ENCODE peak calls at places on chromosomes 13 and 19, in nine cellular contexts. One of them, this sample, is unnamed.

GRCh38 chr13:76455960-76456359 is 430.2 kb downstream of the KCTD12 start:
- DNase-seq in endodermal cell: no peak
- DNase-seq in A673: peak
- DNase-seq in effector memory CD4-positive, alpha-beta T cell: no peak
- DNase-seq in aorta: no peak
- DNase-seq in hepatocyte: no peak
- DNase-seq in cardiac muscle cell: no peak
- DNase-seq in HCT116: no peak
- DNase-seq in neuronal stem cell: no peak
- DNase-seq in this sample: no peak

GRCh38 chr13:40193290-40194203 is 472.9 kb downstream of the FOXO1 start:
- DNase-seq in endodermal cell: no peak
- DNase-seq in A673: no peak
- DNase-seq in effector memory CD4-positive, alpha-beta T cell: no peak
- DNase-seq in aorta: peak
- DNase-seq in hepatocyte: no peak
- DNase-seq in cardiac muscle cell: no peak
- DNase-seq in HCT116: no peak
- DNase-seq in neuronal stem cell: no peak
- DNase-seq in this sample: no peak

GRCh38 chr13:60009300-60010248 is 154.2 kb downstream of the DIAPH3 start:
- DNase-seq in endodermal cell: no peak
- DNase-seq in A673: no peak
- DNase-seq in effector memory CD4-positive, alpha-beta T cell: no peak
- DNase-seq in aorta: no peak
- DNase-seq in hepatocyte: peak
- DNase-seq in cardiac muscle cell: no peak
- DNase-seq in HCT116: no peak
- DNase-seq in neuronal stem cell: no peak
- DNase-seq in this sample: no peak

GRCh38 chr13:70415141-70415540 is 306.9 kb upstream of the KLHL1 start:
- DNase-seq in endodermal cell: no peak
- DNase-seq in A673: no peak
- DNase-seq in effector memory CD4-positive, alpha-beta T cell: no peak
- DNase-seq in aorta: no peak
- DNase-seq in hepatocyte: peak
- DNase-seq in cardiac muscle cell: no peak
- DNase-seq in HCT116: no peak
- DNase-seq in neuronal stem cell: no peak
- DNase-seq in this sample: no peak

GRCh38 chr13:78131811-78132210 is 213.2 kb upstream of the EDNRB start:
- DNase-seq in endodermal cell: no peak
- DNase-seq in A673: no peak
- DNase-seq in effector memory CD4-positive, alpha-beta T cell: no peak
- DNase-seq in aorta: no peak
- DNase-seq in hepatocyte: no peak
- DNase-seq in cardiac muscle cell: no peak
- DNase-seq in HCT116: no peak
- DNase-seq in neuronal stem cell: no peak
- DNase-seq in this sample: no peak

GRCh38 chr19:45146251-45146650 is 14.5 kb downstream of the NKPD1 start:
- DNase-seq in endodermal cell: no peak
- DNase-seq in A673: no peak
- DNase-seq in effector memory CD4-positive, alpha-beta T cell: no peak
- DNase-seq in aorta: no peak
- DNase-seq in hepatocyte: no peak
- DNase-seq in cardiac muscle cell: no peak
- DNase-seq in HCT116: no peak
- DNase-seq in neuronal stem cell: no peak
- DNase-seq in this sample: no peak

GRCh38 chr13:27354379-27354778 is 70.0 kb upstream of the GTF3A start:
- DNase-seq in endodermal cell: no peak
- DNase-seq in A673: no peak
- DNase-seq in effector memory CD4-positive, alpha-beta T cell: no peak
- DNase-seq in aorta: no peak
- DNase-seq in hepatocyte: no peak
- DNase-seq in cardiac muscle cell: no peak
- DNase-seq in HCT116: no peak
- DNase-seq in neuronal stem cell: no peak
- DNase-seq in this sample: no peak

GRCh38 chr19:39320948-39321831 is 527 bp upstream of the LRFN1 start:
- DNase-seq in endodermal cell: peak
- DNase-seq in A673: no peak
- DNase-seq in effector memory CD4-positive, alpha-beta T cell: no peak
- DNase-seq in aorta: no peak
- DNase-seq in hepatocyte: no peak
- DNase-seq in cardiac muscle cell: no peak
- DNase-seq in HCT116: no peak
- DNase-seq in neuronal stem cell: no peak
- DNase-seq in this sample: no peak

GRCh38 chr13:27613623-27614022 is 6.7 kb downstream of the LNX2 start:
- DNase-seq in endodermal cell: no peak
- DNase-seq in A673: no peak
- DNase-seq in effector memory CD4-positive, alpha-beta T cell: no peak
- DNase-seq in aorta: no peak
- DNase-seq in hepatocyte: no peak
- DNase-seq in cardiac muscle cell: no peak
- DNase-seq in HCT116: no peak
- DNase-seq in neuronal stem cell: no peak
- DNase-seq in this sample: no peak

GRCh38 chr13:43492281-43492680 is 294.5 kb downstream of the ENOX1 start:
- DNase-seq in endodermal cell: no peak
- DNase-seq in A673: no peak
- DNase-seq in effector memory CD4-positive, alpha-beta T cell: no peak
- DNase-seq in aorta: no peak
- DNase-seq in hepatocyte: no peak
- DNase-seq in cardiac muscle cell: no peak
- DNase-seq in HCT116: no peak
- DNase-seq in neuronal stem cell: no peak
- DNase-seq in this sample: no peak

GRCh38 chr13:47310376-47310775 is 413.5 kb upstream of the HTR2A start:
- DNase-seq in endodermal cell: peak
- DNase-seq in A673: no peak
- DNase-seq in effector memory CD4-positive, alpha-beta T cell: no peak
- DNase-seq in aorta: no peak
- DNase-seq in hepatocyte: peak
- DNase-seq in cardiac muscle cell: no peak
- DNase-seq in HCT116: no peak
- DNase-seq in neuronal stem cell: no peak
- DNase-seq in this sample: no peak

GRCh38 chr13:39788097-39788496 is 132.6 kb downstream of the COG6 start:
- DNase-seq in endodermal cell: peak
- DNase-seq in A673: peak
- DNase-seq in effector memory CD4-positive, alpha-beta T cell: no peak
- DNase-seq in aorta: no peak
- DNase-seq in hepatocyte: no peak
- DNase-seq in cardiac muscle cell: no peak
- DNase-seq in HCT116: no peak
- DNase-seq in neuronal stem cell: no peak
- DNase-seq in this sample: no peak

GRCh38 chr19:23440207-23440606 is 44.9 kb upstream of the ZNF91 start:
- DNase-seq in endodermal cell: peak
- DNase-seq in A673: no peak
- DNase-seq in effector memory CD4-positive, alpha-beta T cell: no peak
- DNase-seq in aorta: no peak
- DNase-seq in hepatocyte: no peak
- DNase-seq in cardiac muscle cell: no peak
- DNase-seq in HCT116: no peak
- DNase-seq in neuronal stem cell: no peak
- DNase-seq in this sample: no peak

DNA sequence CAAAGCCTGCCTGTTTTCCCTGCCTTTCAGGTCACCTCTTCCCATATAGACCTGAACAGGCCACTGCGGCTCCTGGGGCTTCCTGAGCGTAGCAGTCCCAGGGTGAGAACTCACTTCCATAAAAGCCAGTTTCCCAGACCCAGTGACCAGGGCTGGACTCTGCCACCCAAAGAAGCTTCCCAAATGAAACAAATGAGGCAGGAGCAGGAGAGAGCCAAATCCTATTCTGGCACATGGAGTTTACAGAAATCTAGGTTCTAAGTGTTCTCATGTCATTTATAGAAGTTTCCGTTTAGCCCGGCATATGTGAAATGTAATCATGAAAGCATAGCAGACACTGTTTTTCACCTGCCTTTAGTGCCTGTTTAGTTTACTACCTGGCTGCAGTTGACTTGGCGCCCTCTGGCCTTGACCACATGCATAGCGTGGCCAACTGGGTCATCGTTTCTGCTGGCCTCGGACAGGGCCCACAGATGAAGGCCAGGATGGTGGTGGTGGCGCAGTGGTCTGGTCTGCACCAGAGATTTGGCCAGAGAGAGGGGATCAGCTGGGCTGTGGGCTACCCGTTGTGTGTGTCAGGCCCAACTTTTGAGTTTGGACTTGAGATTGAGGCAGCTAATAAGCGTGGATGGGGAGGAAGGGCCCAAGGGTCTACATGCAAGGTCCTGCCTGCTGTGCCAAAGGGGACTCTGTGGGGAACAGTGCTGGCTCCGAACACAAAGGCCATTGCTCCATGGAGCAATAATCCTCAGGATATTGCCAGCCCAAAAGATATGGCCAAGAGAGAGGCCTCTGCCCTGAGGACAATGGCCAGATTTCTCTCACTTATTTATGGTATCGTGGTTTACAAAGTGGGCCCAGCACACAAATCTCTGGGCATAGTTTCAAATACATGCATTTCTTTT is 43.3 kb downstream of the NFIX start:
- DNase-seq in endodermal cell: peak
- DNase-seq in A673: no peak
- DNase-seq in effector memory CD4-positive, alpha-beta T cell: no peak
- DNase-seq in aorta: no peak
- DNase-seq in hepatocyte: no peak
- DNase-seq in cardiac muscle cell: no peak
- DNase-seq in HCT116: no peak
- DNase-seq in neuronal stem cell: no peak
- DNase-seq in this sample: no peak
- H3K27ac ChIP-seq in endodermal cell: no peak
- H3K27ac ChIP-seq in A673: peak
- H3K27ac ChIP-seq in effector memory CD4-positive, alpha-beta T cell: no peak
- H3K27ac ChIP-seq in aorta: peak
- H3K27ac ChIP-seq in hepatocyte: no peak
- H3K27ac ChIP-seq in cardiac muscle cell: no peak
- H3K27ac ChIP-seq in HCT116: no peak
- H3K27ac ChIP-seq in neuronal stem cell: no peak
- H3K27ac ChIP-seq in this sample: no peak

GRCh38 chr13:71869274-71869673 is 2.3 kb upstream of the DACH1 start:
- DNase-seq in endodermal cell: no peak
- DNase-seq in A673: no peak
- DNase-seq in effector memory CD4-positive, alpha-beta T cell: no peak
- DNase-seq in aorta: no peak
- DNase-seq in hepatocyte: no peak
- DNase-seq in cardiac muscle cell: no peak
- DNase-seq in HCT116: no peak
- DNase-seq in neuronal stem cell: no peak
- DNase-seq in this sample: no peak
- H3K4me3 ChIP-seq in endodermal cell: peak
- H3K4me3 ChIP-seq in A673: no peak
- H3K4me3 ChIP-seq in effector memory CD4-positive, alpha-beta T cell: no peak
- H3K4me3 ChIP-seq in aorta: no peak
- H3K4me3 ChIP-seq in hepatocyte: no peak
- H3K4me3 ChIP-seq in cardiac muscle cell: no peak
- H3K4me3 ChIP-seq in HCT116: no peak
- H3K4me3 ChIP-seq in neuronal stem cell: no peak
- H3K4me3 ChIP-seq in this sample: no peak

GRCh38 chr19:16456652-16457194 is 15.0 kb downstream of the EPS15L1 start:
- DNase-seq in endodermal cell: no peak
- DNase-seq in A673: no peak
- DNase-seq in effector memory CD4-positive, alpha-beta T cell: no peak
- DNase-seq in aorta: no peak
- DNase-seq in hepatocyte: no peak
- DNase-seq in cardiac muscle cell: no peak
- DNase-seq in HCT116: no peak
- DNase-seq in neuronal stem cell: no peak
- DNase-seq in this sample: no peak
- H3K27ac ChIP-seq in endodermal cell: no peak
- H3K27ac ChIP-seq in A673: peak
- H3K27ac ChIP-seq in effector memory CD4-positive, alpha-beta T cell: no peak
- H3K27ac ChIP-seq in aorta: no peak
- H3K27ac ChIP-seq in hepatocyte: peak
- H3K27ac ChIP-seq in cardiac muscle cell: peak
- H3K27ac ChIP-seq in HCT116: no peak
- H3K27ac ChIP-seq in neuronal stem cell: no peak
- H3K27ac ChIP-seq in this sample: no peak

GRCh38 chr13:21240586-21240985 is 64.1 kb downstream of the MRPL57 start:
- DNase-seq in endodermal cell: no peak
- DNase-seq in A673: peak
- DNase-seq in effector memory CD4-positive, alpha-beta T cell: no peak
- DNase-seq in aorta: no peak
- DNase-seq in hepatocyte: no peak
- DNase-seq in cardiac muscle cell: no peak
- DNase-seq in HCT116: no peak
- DNase-seq in neuronal stem cell: no peak
- DNase-seq in this sample: no peak
- H3K4me3 ChIP-seq in endodermal cell: no peak
- H3K4me3 ChIP-seq in A673: no peak
- H3K4me3 ChIP-seq in effector memory CD4-positive, alpha-beta T cell: no peak
- H3K4me3 ChIP-seq in aorta: no peak
- H3K4me3 ChIP-seq in hepatocyte: no peak
- H3K4me3 ChIP-seq in cardiac muscle cell: no peak
- H3K4me3 ChIP-seq in HCT116: no peak
- H3K4me3 ChIP-seq in neuronal stem cell: no peak
- H3K4me3 ChIP-seq in this sample: no peak

GRCh38 chr19:18605196-18605545 is 1.4 kb downstream of the CRLF1 start:
- DNase-seq in endodermal cell: no peak
- DNase-seq in A673: no peak
- DNase-seq in effector memory CD4-positive, alpha-beta T cell: no peak
- DNase-seq in aorta: no peak
- DNase-seq in hepatocyte: no peak
- DNase-seq in cardiac muscle cell: no peak
- DNase-seq in HCT116: no peak
- DNase-seq in neuronal stem cell: no peak
- DNase-seq in this sample: no peak
- H3K27ac ChIP-seq in endodermal cell: no peak
- H3K27ac ChIP-seq in A673: peak
- H3K27ac ChIP-seq in effector memory CD4-positive, alpha-beta T cell: no peak
- H3K27ac ChIP-seq in aorta: no peak
- H3K27ac ChIP-seq in hepatocyte: no peak
- H3K27ac ChIP-seq in cardiac muscle cell: no peak
- H3K27ac ChIP-seq in HCT116: no peak
- H3K27ac ChIP-seq in neuronal stem cell: no peak
- H3K27ac ChIP-seq in this sample: no peak

DNA sequence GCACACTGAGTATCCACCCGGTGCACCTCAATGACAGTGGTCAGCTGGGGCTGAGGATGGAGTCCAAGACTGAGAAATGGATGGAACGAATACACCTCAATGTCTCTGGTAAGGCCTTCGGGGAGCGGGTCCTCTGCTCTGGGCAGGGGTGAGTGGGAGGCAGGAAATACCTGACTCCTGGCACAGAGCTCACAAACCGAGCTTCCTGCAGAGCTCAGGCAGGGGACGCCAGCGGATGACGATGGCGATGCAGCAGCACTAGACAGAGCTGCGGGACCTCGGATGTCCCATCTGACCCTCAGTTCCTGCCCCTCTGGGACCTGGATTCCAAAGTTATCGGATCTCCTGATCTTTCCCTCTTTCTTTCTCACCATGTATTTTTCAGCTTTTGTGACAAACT is 3.8 kb downstream of the CD22 start:
- DNase-seq in endodermal cell: no peak
- DNase-seq in A673: no peak
- DNase-seq in effector memory CD4-positive, alpha-beta T cell: no peak
- DNase-seq in aorta: no peak
- DNase-seq in hepatocyte: no peak
- DNase-seq in cardiac muscle cell: no peak
- DNase-seq in HCT116: no peak
- DNase-seq in neuronal stem cell: no peak
- DNase-seq in this sample: no peak
- H3K4me3 ChIP-seq in endodermal cell: no peak
- H3K4me3 ChIP-seq in A673: no peak
- H3K4me3 ChIP-seq in effector memory CD4-positive, alpha-beta T cell: no peak
- H3K4me3 ChIP-seq in aorta: no peak
- H3K4me3 ChIP-seq in hepatocyte: no peak
- H3K4me3 ChIP-seq in cardiac muscle cell: no peak
- H3K4me3 ChIP-seq in HCT116: no peak
- H3K4me3 ChIP-seq in neuronal stem cell: no peak
- H3K4me3 ChIP-seq in this sample: no peak

This sample was measured in CD8-positive, alpha-beta T cell.